ENCODE peak calls at places on chromosomes 2 and 18, in four cellular contexts. T, Q, P and J are unnamed samples.

GRCh38 chr18:48775372-48776160 is 175.2 kb downstream of the SMAD7 start:
- DNase-seq in T (no peak), Q (no peak), P (no peak), J (no peak)

GRCh38 chr2:73208258-73208657 is 5.8 kb upstream of the SMYD5 start:
- DNase-seq in T (no peak), Q (no peak), P (no peak), J (no peak)

GRCh38 chr18:59612461-59612860 is 84.8 kb downstream of the CCBE1 start:
- DNase-seq in T (peak; percentile 44), Q (peak; percentile 92), P (no peak), J (no peak)

GRCh38 chr2:200022511-200022910 is 67.1 kb downstream of the MAIP1 start:
- DNase-seq in T (no peak), Q (no peak), P (no peak), J (no peak)

GRCh38 chr2:143258126-143258892 is 129.1 kb downstream of the ARHGAP15 start:
- DNase-seq in T (no peak), Q (no peak), P (no peak), J (no peak)

GRCh38 chr2:129133692-129134641 is 815.3 kb upstream of the HS6ST1 start:
- DNase-seq in T (no peak), Q (no peak), P (no peak), J (no peak)

GRCh38 chr2:88656690-88657089 is 29.4 kb upstream of the EIF2AK3 start:
- DNase-seq in T (no peak), Q (peak; percentile 72), P (no peak), J (no peak)

GRCh38 chr2:215363039-215363438 is 51.2 kb downstream of the ATIC start:
- DNase-seq in T (no peak), Q (peak; percentile 17), P (no peak), J (no peak)

GRCh38 chr2:47058061-47058931 is 96.8 kb downstream of the STPG4 start:
- DNase-seq in T (peak; percentile 73), Q (no peak), P (no peak), J (no peak)

GRCh38 chr18:77130229-77131099 is 2.1 kb downstream of the MBP start:
- DNase-seq in T (no peak), Q (no peak), P (no peak), J (no peak)

GRCh38 chr2:160430001-160430344 is 63.6 kb downstream of the RBMS1 start:
- DNase-seq in T (no peak), Q (no peak), P (no peak), J (no peak)

GRCh38 chr2:888211-888801 is 62.3 kb upstream of the SNTG2 start:
- DNase-seq in T (peak; percentile 67), Q (no peak), P (no peak), J (no peak)

GRCh38 chr2:105798595-105798994 is 53.9 kb downstream of the NCK2 start:
- DNase-seq in T (no peak), Q (no peak), P (no peak), J (no peak)

GRCh38 chr2:26582890-26583289 is 58.3 kb downstream of the CIB4 start:
- DNase-seq in T (no peak), Q (no peak), P (no peak), J (no peak)

GRCh38 chr2:14634885-14635871 is 2.7 kb downstream of the LRATD1 start:
- DNase-seq in T (peak; percentile 70), Q (peak; percentile 72), P (peak; percentile 92), J (peak; percentile 90)

GRCh38 chr2:133603109-133603508 is 34.8 kb upstream of the NCKAP5 start:
- DNase-seq in T (no peak), Q (no peak), P (no peak), J (no peak)

DNA sequence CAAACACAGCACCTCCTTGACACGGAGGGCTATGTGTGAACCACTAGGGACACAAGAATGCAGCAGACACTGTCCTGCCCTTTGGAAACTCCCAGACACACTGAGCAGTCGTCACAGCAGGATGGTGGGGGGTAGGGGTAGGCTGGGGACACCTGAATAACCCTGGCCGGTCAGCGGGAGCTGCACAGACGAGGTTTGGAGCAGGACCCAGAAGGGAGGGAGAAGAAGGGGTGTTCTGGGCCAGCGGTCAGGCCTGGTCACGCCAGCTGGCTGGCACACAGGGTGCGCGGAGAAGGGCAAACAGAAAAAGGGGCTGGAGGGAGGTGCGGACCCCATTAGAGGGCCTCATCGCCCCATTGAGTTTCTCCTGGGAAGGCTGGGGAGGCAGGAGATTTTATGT is 39.9 kb upstream of the FOSL2 start:
- DNase-seq in T (no peak), Q (no peak), P (peak; percentile 56), J (no peak)
- H3K27ac ChIP-seq in T (no peak overlapping the region), Q (no peak overlapping the region), P (no peak overlapping the region), J (no peak overlapping the region)

GRCh38 chr2:101306410-101306809 is 2.1 kb downstream of the RNF149 start:
- DNase-seq in T (no peak), Q (no peak), P (no peak), J (peak; percentile 57)

GRCh38 chr2:101302016-101302415 is 6.5 kb downstream of the RNF149 start:
- DNase-seq in T (no peak), Q (no peak), P (no peak), J (no peak)

GRCh38 chr2:101305044-101305443 is 3.5 kb downstream of the RNF149 start:
- DNase-seq in T (no peak), Q (no peak), P (no peak), J (no peak)

GRCh38 chr2:101305492-101306123 is 2.9 kb downstream of the RNF149 start:
- DNase-seq in T (no peak), Q (peak; percentile 89), P (no peak), J (no peak)

DNA sequence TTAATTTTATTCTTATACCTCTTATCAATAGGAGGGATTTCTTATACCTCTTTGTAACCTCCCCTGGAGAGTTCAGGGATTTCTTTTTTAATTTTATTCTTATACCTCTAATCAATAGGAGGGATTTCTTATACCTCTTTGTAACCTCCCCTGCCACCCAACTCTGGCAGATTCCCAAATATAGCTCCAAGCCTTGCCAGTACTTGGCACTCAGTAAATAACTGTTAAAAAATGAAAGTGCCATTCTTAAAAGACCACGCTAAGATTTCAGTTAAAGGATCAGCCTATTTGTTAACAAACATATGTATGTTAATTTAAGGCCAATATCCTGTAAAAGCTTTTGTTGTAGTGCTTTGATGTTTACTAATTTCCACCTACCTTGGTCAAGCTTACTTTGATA is 4.8 kb downstream of the RNF149 start:
- DNase-seq in T (no peak), Q (no peak), P (no peak), J (no peak)
- H3K4me1 ChIP-seq in T (peaks cover 13% of the 10 kb centered on the region), Q (peaks cover 9% of the 10 kb centered on the region), P (peaks cover 12% of the 10 kb centered on the region), J (peaks cover 65% of the 10 kb centered on the region)

GRCh38 chr2:230788554-230789175 is 76.0 kb downstream of the CAB39 start:
- DNase-seq in T (no peak), Q (no peak), P (no peak), J (no peak)

GRCh38 chr2:230793573-230794359 is 71.0 kb upstream of the ITM2C start:
- DNase-seq in T (peak; percentile 75), Q (peak; percentile 100), P (peak; percentile 71), J (peak; percentile 80)

GRCh38 chr2:230787101-230787500 is 74.5 kb downstream of the CAB39 start:
- DNase-seq in T (no peak), Q (no peak), P (no peak), J (no peak)

GRCh38 chr2:230794472-230794871 is 70.3 kb upstream of the ITM2C start:
- DNase-seq in T (no peak), Q (peak; percentile 52), P (no peak), J (no peak)

DNA sequence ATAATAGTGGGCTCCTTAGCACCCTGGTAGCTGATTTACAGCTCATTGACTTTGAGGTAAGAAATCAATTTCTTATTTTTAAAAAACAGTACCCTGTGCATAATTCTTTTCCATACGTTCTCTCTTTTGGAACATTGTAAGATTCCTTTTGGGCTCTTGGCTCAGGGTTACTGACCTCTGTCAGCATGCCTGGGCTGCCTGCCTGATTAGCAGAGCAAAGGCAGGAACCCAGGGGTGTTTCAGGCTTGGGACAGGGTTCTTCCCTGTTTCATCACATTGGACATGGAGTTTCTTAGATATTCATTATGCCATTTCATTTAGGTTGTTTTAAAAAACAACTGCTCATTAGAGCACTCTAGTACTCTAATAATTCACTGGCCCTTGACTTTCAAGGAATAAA is 73.8 kb upstream of the ITM2C start:
- DNase-seq in T (no peak), Q (no peak), P (no peak), J (no peak)
- H3K9me3 ChIP-seq in T (no peaks in the 10 kb centered on the region), Q (no peaks in the 10 kb centered on the region), P (peaks cover 16% of the 10 kb centered on the region), J (no peaks in the 10 kb centered on the region)

GRCh38 chr2:71494091-71494490 is 40.7 kb downstream of the DYSF start:
- DNase-seq in T (no peak), Q (no peak), P (no peak), J (no peak)
- H3K27ac ChIP-seq in T (no peak overlapping the region), Q (no peak overlapping the region), P (no peak overlapping the region), J (no peak overlapping the region)

DNA sequence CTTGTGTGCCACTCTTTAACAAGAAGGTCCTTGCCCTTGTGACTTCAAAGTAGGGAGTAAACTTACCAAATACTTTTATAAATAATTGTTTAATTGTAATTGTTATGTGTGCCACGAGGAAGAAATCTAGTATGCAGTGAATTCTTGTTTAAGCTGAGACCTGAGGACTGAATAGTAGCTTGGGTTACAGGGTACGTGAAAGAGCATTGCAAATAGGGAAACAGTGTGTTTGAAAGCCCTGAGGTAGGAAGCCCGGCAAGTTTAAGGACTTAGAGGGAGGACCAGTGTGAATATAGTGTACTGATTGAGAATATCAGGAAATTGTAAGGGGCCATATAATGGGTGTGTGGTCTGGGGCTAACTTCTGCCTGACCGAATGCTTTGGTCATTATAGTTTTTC is 26.2 kb downstream of the PHLPP1 start:
- DNase-seq in T (no peak), Q (no peak), P (no peak), J (no peak)
- H3K4me1 ChIP-seq in T (peaks cover 13% of the 10 kb centered on the region), Q (no peaks in the 10 kb centered on the region), P (peaks cover 6% of the 10 kb centered on the region), J (peaks cover 70% of the 10 kb centered on the region)

GRCh38 chr18:35245719-35246317 is 5.0 kb downstream of the ZNF397 start:
- DNase-seq in T (no peak), Q (no peak), P (no peak), J (no peak)

GRCh38 chr18:35248429-35248828 is 7.6 kb downstream of the ZNF397 start:
- DNase-seq in T (no peak), Q (no peak), P (no peak), J (no peak)

GRCh38 chr18:35247412-35248249 is 6.8 kb downstream of the ZNF397 start:
- DNase-seq in T (no peak), Q (no peak), P (no peak), J (no peak)

GRCh38 chr18:35244671-35245070 is 3.8 kb downstream of the ZNF397 start:
- DNase-seq in T (no peak), Q (no peak), P (no peak), J (no peak)

DNA sequence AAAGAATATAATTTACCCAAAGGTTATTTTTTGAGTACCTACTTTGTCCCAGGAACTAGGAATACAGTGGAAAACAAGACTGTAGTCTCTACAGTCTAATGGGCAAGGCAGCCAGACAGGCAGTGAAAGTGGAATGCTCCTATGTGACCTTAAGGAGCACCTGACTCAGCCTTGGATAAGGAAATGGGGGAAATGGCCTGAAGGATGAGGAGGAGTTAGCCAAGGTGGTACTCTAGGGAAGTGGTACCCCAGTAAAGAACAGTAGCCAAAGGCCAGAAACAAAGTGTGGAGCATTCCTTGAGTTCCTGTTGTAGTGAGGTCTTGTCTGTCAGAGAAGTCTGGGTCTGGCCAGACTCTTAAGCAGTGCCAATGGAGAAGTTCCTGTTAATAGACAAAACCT is 6.0 kb downstream of the ZNF397 start:
- DNase-seq in T (no peak), Q (no peak), P (no peak), J (no peak)
- H3K9me3 ChIP-seq in T (no peaks in the 10 kb centered on the region), Q (peaks cover 3% of the 10 kb centered on the region), P (peaks cover 17% of the 10 kb centered on the region), J (no peaks in the 10 kb centered on the region)